ENCODE peak calls at places on chromosomes 5 and 9, in six cellular contexts. One of them, this sample, is unnamed.

GRCh38 chr9:122780026-122780425 is 8.7 kb upstream of the OR5C1 start:
- DNase-seq in amniotic stem cell: no peak
- DNase-seq in putamen: no peak
- DNase-seq in cardiac fibroblast: no peak
- DNase-seq in cardiac muscle cell: no peak
- DNase-seq in stimulated activated CD4-positive, alpha-beta T cell treated with anti-CD3 and anti-CD28 coated beads, Interleukin-1b, Interleukin-23, amount 100 ng/mL, for 24 hours: no peak
- DNase-seq in this sample: no peak

GRCh38 chr9:17744786-17745185 is 165.9 kb downstream of the SH3GL2 start:
- DNase-seq in putamen: no peak
- DNase-seq in amniotic stem cell: no peak
- DNase-seq in cardiac fibroblast: peak
- DNase-seq in stimulated activated CD4-positive, alpha-beta T cell treated with anti-CD3 and anti-CD28 coated beads, Interleukin-1b, Interleukin-23, amount 100 ng/mL, for 24 hours: no peak
- DNase-seq in cardiac muscle cell: peak
- DNase-seq in this sample: peak

GRCh38 chr9:20236676-20237075 is 385.6 kb downstream of the MLLT3 start:
- DNase-seq in amniotic stem cell: no peak
- DNase-seq in cardiac muscle cell: no peak
- DNase-seq in putamen: no peak
- DNase-seq in cardiac fibroblast: no peak
- DNase-seq in stimulated activated CD4-positive, alpha-beta T cell treated with anti-CD3 and anti-CD28 coated beads, Interleukin-1b, Interleukin-23, amount 100 ng/mL, for 24 hours: no peak
- DNase-seq in this sample: no peak

GRCh38 chr9:93591706-93592388 is 15.5 kb downstream of the PHF2 start:
- DNase-seq in stimulated activated CD4-positive, alpha-beta T cell treated with anti-CD3 and anti-CD28 coated beads, Interleukin-1b, Interleukin-23, amount 100 ng/mL, for 24 hours: no peak
- DNase-seq in amniotic stem cell: no peak
- DNase-seq in putamen: no peak
- DNase-seq in cardiac fibroblast: no peak
- DNase-seq in cardiac muscle cell: no peak
- DNase-seq in this sample: no peak

GRCh38 chr9:136614372-136614922 is 48.3 kb upstream of the EGFL7 start:
- DNase-seq in cardiac muscle cell: peak
- DNase-seq in putamen: no peak
- DNase-seq in amniotic stem cell: no peak
- DNase-seq in cardiac fibroblast: peak
- DNase-seq in stimulated activated CD4-positive, alpha-beta T cell treated with anti-CD3 and anti-CD28 coated beads, Interleukin-1b, Interleukin-23, amount 100 ng/mL, for 24 hours: no peak
- DNase-seq in this sample: no peak

GRCh38 chr9:37419204-37419603 is 3.3 kb upstream of the GRHPR start:
- DNase-seq in putamen: no peak
- DNase-seq in stimulated activated CD4-positive, alpha-beta T cell treated with anti-CD3 and anti-CD28 coated beads, Interleukin-1b, Interleukin-23, amount 100 ng/mL, for 24 hours: no peak
- DNase-seq in amniotic stem cell: no peak
- DNase-seq in cardiac fibroblast: no peak
- DNase-seq in cardiac muscle cell: no peak
- DNase-seq in this sample: no peak

GRCh38 chr9:75471549-75472114 is 383.3 kb downstream of the OSTF1 start:
- DNase-seq in cardiac fibroblast: no peak
- DNase-seq in cardiac muscle cell: no peak
- DNase-seq in putamen: no peak
- DNase-seq in stimulated activated CD4-positive, alpha-beta T cell treated with anti-CD3 and anti-CD28 coated beads, Interleukin-1b, Interleukin-23, amount 100 ng/mL, for 24 hours: no peak
- DNase-seq in amniotic stem cell: no peak
- DNase-seq in this sample: no peak

GRCh38 chr5:150377964-150378694 is 20.6 kb downstream of the TCOF1 start:
- DNase-seq in amniotic stem cell: peak
- DNase-seq in cardiac fibroblast: peak
- DNase-seq in putamen: no peak
- DNase-seq in stimulated activated CD4-positive, alpha-beta T cell treated with anti-CD3 and anti-CD28 coated beads, Interleukin-1b, Interleukin-23, amount 100 ng/mL, for 24 hours: no peak
- DNase-seq in cardiac muscle cell: peak
- DNase-seq in this sample: no peak

GRCh38 chr5:128196791-128197190 is 113.2 kb downstream of the SLC12A2 start:
- DNase-seq in amniotic stem cell: no peak
- DNase-seq in putamen: no peak
- DNase-seq in cardiac muscle cell: peak
- DNase-seq in cardiac fibroblast: peak
- DNase-seq in stimulated activated CD4-positive, alpha-beta T cell treated with anti-CD3 and anti-CD28 coated beads, Interleukin-1b, Interleukin-23, amount 100 ng/mL, for 24 hours: no peak
- DNase-seq in this sample: no peak